ENCODE peak calls at places on chromosomes 5 and 9, in seven cellular contexts. W is astrocyte; T is PC-3; X is ovary; B is heart left ventricle; E is left ventricle myocardium inferior; A is CD4-positive, alpha-beta T cell. S is an unnamed sample.

GRCh38 chr9:93225892-93226291 is 42.0 kb downstream of the WNK2 start:
- DNase-seq in W (no peak), T (no peak), X (no peak), B (no peak), E (no peak), A (no peak), S (no peak)

GRCh38 chr9:78103971-78104433 is 72.4 kb upstream of the GNAQ start:
- DNase-seq in W (no peak), T (no peak), X (no peak), B (no peak), E (no peak), A (no peak), S (no peak)

GRCh38 chr5:9015250-9015936 is 530.5 kb downstream of the SEMA5A start:
- DNase-seq in W (peak; percentile 74), T (no peak), X (no peak), B (no peak), E (no peak), A (no peak), S (no peak)

GRCh38 chr5:61319388-61320146 is 12.5 kb upstream of the ZSWIM6 start:
- DNase-seq in W (no peak), T (no peak), X (no peak), B (no peak), E (no peak), A (no peak), S (no peak)

GRCh38 chr5:40409600-40409999 is 270.1 kb upstream of the PTGER4 start:
- DNase-seq in W (no peak), T (no peak), X (no peak), B (no peak), E (no peak), A (peak; percentile 44), S (peak; percentile 79)

GRCh38 chr5:181217805-181218065 is 5.3 kb upstream of the TRIM41 start:
- DNase-seq in W (no peak), T (no peak), X (peak; percentile 38), B (no peak), E (no peak), A (peak; percentile 43), S (peak; percentile 84)

GRCh38 chr5:68685861-68686260 is 408.0 kb upstream of the SLC30A5 start:
- DNase-seq in W (no peak), T (no peak), X (no peak), B (no peak), E (no peak), A (no peak), S (no peak)

GRCh38 chr5:36880761-36881160 is 4.2 kb downstream of the NIPBL start:
- DNase-seq in W (no peak), T (no peak), X (no peak), B (no peak), E (no peak), A (no peak), S (no peak)

GRCh38 chr9:18396102-18396728 is 77.7 kb upstream of the ADAMTSL1 start:
- DNase-seq in W (no peak), T (peak; percentile 29), X (no peak), B (no peak), E (no peak), A (no peak), S (no peak)

GRCh38 chr5:161085081-161085480 is 233.1 kb upstream of the ATP10B start:
- DNase-seq in W (no peak), T (no peak), X (no peak), B (no peak), E (no peak), A (no peak), S (no peak)

GRCh38 chr9:129990269-129991005 is 52.6 kb downstream of the FNBP1 start:
- DNase-seq in W (no peak), T (no peak), X (no peak), B (no peak), E (no peak), A (no peak), S (no peak)

DNA sequence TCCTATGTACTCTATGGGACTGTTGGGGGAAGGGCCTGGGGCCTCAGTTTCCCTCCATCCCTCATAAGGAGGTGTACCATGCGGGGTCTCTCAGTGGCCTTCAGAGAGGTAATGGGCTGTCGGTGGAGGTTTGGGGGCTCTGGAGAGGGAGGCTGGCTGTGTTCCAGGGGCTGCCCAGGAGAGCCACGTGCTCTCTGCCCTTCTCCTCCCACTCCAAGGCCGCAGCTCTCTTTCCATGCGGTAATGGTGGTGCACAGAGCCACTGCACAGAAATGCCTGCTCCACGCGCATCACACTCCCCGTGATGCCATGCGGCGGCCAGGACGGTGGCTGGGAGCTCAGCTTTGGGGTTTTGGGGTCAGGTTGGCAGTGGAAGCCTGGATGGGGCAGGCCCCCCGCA is 96.4 kb downstream of the RXRA start:
- DNase-seq in W (no peak), T (no peak), X (peak; percentile 76), B (no peak), E (no peak), A (no peak), S (no peak)
- H3K27ac ChIP-seq in W (no peak overlapping the region), T (no peak overlapping the region), X (peak overlapping the region; percentile 53), B (no peak overlapping the region), E (peak overlapping the region; percentile 66), A (no peak overlapping the region), S (no peak overlapping the region)

GRCh38 chr9:6819112-6819511 is 61.3 kb downstream of the KDM4C start:
- DNase-seq in W (no peak), T (no peak), X (no peak), B (no peak), E (no peak), A (no peak), S (no peak)
- H3K27ac ChIP-seq in W (no peak overlapping the region), T (no peak overlapping the region), X (no peak overlapping the region), B (no peak overlapping the region), E (no peak overlapping the region), A (no peak overlapping the region), S (no peak overlapping the region)

GRCh38 chr9:132994410-132995120 is 16.1 kb downstream of the GFI1B start:
- DNase-seq in W (peak; percentile 50), T (peak; percentile 70), X (no peak), B (no peak), E (no peak), A (no peak), S (peak; percentile 73)

GRCh38 chr9:132995121-132995420 is 16.6 kb downstream of the GFI1B start:
- DNase-seq in W (no peak), T (no peak), X (no peak), B (no peak), E (no peak), A (no peak), S (no peak)

GRCh38 chr9:132997591-132997990 is 19.1 kb downstream of the GFI1B start:
- DNase-seq in W (peak; percentile 34), T (no peak), X (no peak), B (no peak), E (no peak), A (no peak), S (peak; percentile 4)

GRCh38 chr9:132995906-132996305 is 17.4 kb downstream of the GFI1B start:
- DNase-seq in W (no peak), T (no peak), X (no peak), B (no peak), E (no peak), A (no peak), S (peak; percentile 37)

GRCh38 chr9:132996526-132996925 is 18.0 kb downstream of the GFI1B start:
- DNase-seq in W (no peak), T (no peak), X (no peak), B (no peak), E (no peak), A (no peak), S (peak; percentile 54)
- H3K27ac ChIP-seq in W (no peak overlapping the region), T (no peak overlapping the region), X (no peak overlapping the region), B (no peak overlapping the region), E (no peak overlapping the region), A (no peak overlapping the region), S (no peak overlapping the region)

GRCh38 chr9:136405481-136405880 is 4.9 kb downstream of the ENTR1 start:
- DNase-seq in W (no peak), T (no peak), X (no peak), B (no peak), E (no peak), A (no peak), S (no peak)

GRCh38 chr9:136402067-136402466 is 2.1 kb upstream of the SNAPC4 start:
- DNase-seq in W (no peak), T (no peak), X (no peak), B (no peak), E (no peak), A (no peak), S (peak; percentile 73)

GRCh38 chr9:136404801-136405136 is 4.8 kb upstream of the SNAPC4 start:
- DNase-seq in W (no peak), T (no peak), X (no peak), B (no peak), E (no peak), A (no peak), S (peak; percentile 75)

GRCh38 chr9:136403915-136404800 is 4.2 kb upstream of the SNAPC4 start:
- DNase-seq in W (no peak), T (no peak), X (no peak), B (no peak), E (no peak), A (no peak), S (peak; percentile 80)

DNA sequence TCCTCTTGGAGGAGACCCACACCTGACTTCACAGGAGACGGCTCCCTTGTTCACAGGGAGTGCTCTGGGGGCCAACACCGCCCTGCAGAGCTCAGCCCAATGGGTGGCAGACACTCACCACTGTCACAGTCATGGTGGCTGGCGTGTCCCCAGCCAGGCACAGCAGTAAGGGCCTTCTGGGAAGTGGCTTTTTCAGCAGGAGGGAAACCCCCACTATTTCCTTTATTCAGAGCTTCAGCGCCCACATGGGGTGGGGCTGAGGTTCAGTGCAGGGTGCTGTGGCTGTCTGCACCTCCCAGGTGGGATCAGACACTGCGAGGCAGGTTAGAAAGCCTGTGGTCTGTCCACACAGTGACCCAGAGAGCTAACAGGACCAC is 3.6 kb upstream of the SNAPC4 start:
- DNase-seq in W (no peak), T (no peak), X (no peak), B (no peak), E (no peak), A (peak; percentile 55), S (peak; percentile 86)
- H3K27ac ChIP-seq in W (no peak overlapping the region), T (no peak overlapping the region), X (no peak overlapping the region), B (no peak overlapping the region), E (no peak overlapping the region), A (peak overlapping the region; percentile 47), S (peak overlapping the region; percentile 87)

S was measured in spleen.